ENCODE peak calls at places on chromosomes 13 and 19, in four cellular contexts. One of them, this sample, is unnamed.
A peak's percentile ranks its signal among the peaks of the same experiment; 100 is the strongest.

GRCh38 chr13:33519561-33520479 is 234.3 kb upstream of the STARD13 start:
- DNase-seq in HepG2: no peak
- DNase-seq in WTC11: no peak
- DNase-seq in K562: no peak
- DNase-seq in this sample: no peak

GRCh38 chr19:35736913-35737886 is 5.1 kb downstream of the IGFLR1 start:
- DNase-seq in WTC11: no peak
- DNase-seq in HepG2: no peak
- DNase-seq in K562: peak; percentile 31
- DNase-seq in this sample: no peak

GRCh38 chr19:54517483-54517882 is 14.9 kb downstream of the LAIR2 start:
- DNase-seq in K562: peak; percentile 82
- DNase-seq in WTC11: peak; percentile 63
- DNase-seq in HepG2: peak; percentile 52
- DNase-seq in this sample: peak; percentile 55

GRCh38 chr13:21058361-21058760 is 3.0 kb downstream of the LATS2 start:
- DNase-seq in K562: peak; percentile 6
- DNase-seq in HepG2: no peak
- DNase-seq in WTC11: no peak
- DNase-seq in this sample: no peak

GRCh38 chr19:36420961-36421748 is 2.7 kb upstream of the ZFP82 start:
- DNase-seq in WTC11: peak; percentile 67
- DNase-seq in HepG2: no peak
- DNase-seq in K562: peak; percentile 31
- DNase-seq in this sample: no peak

GRCh38 chr13:48783181-48783630 is 129.5 kb downstream of the CYSLTR2 start:
- DNase-seq in HepG2: peak; percentile 63
- DNase-seq in K562: peak; percentile 6
- DNase-seq in WTC11: no peak
- DNase-seq in this sample: no peak

GRCh38 chr13:98825659-98826058 is 73.2 kb upstream of the SLC15A1 start:
- DNase-seq in HepG2: no peak
- DNase-seq in WTC11: peak; percentile 28
- DNase-seq in K562: no peak
- DNase-seq in this sample: no peak

GRCh38 chr13:50149932-50150331 is 134.7 kb downstream of the KCNRG start:
- DNase-seq in K562: peak; percentile 58
- DNase-seq in HepG2: no peak
- DNase-seq in WTC11: no peak
- DNase-seq in this sample: no peak

GRCh38 chr13:51644649-51645048 is 60.4 kb downstream of the WDFY2 start:
- DNase-seq in K562: no peak
- DNase-seq in WTC11: no peak
- DNase-seq in HepG2: no peak
- DNase-seq in this sample: no peak

GRCh38 chr13:19586904-19587634 is 25.7 kb upstream of the TPTE2 start:
- DNase-seq in WTC11: no peak
- DNase-seq in HepG2: peak; percentile 65
- DNase-seq in K562: peak; percentile 51
- DNase-seq in this sample: no peak

GRCh38 chr19:17719730-17720486 is 628 bp downstream of the MAP1S start:
- DNase-seq in HepG2: no peak
- DNase-seq in K562: no peak
- DNase-seq in WTC11: no peak
- DNase-seq in this sample: no peak

GRCh38 chr13:21399741-21400140 is 59.4 kb downstream of the ZDHHC20 start:
- DNase-seq in HepG2: no peak
- DNase-seq in WTC11: no peak
- DNase-seq in K562: no peak
- DNase-seq in this sample: no peak

GRCh38 chr19:49593233-49594113 is 2.5 kb downstream of the PRR12 start:
- DNase-seq in K562: peak; percentile 98
- DNase-seq in WTC11: peak; percentile 98
- DNase-seq in HepG2: no peak
- DNase-seq in this sample: peak; percentile 98

GRCh38 chr13:28137556-28137955 is 789 bp upstream of the PAN3 start:
- DNase-seq in WTC11: no peak
- DNase-seq in HepG2: no peak
- DNase-seq in K562: no peak
- DNase-seq in this sample: no peak

GRCh38 chr13:48037346-48038173 is at the start of gene NUDT15:
- DNase-seq in K562: peak; percentile 97
- DNase-seq in HepG2: peak; percentile 92
- DNase-seq in WTC11: peak; percentile 95
- DNase-seq in this sample: peak; percentile 92

GRCh38 chr19:9883764-9884163 is 48.6 kb downstream of the PIN1 start:
- DNase-seq in K562: no peak
- DNase-seq in WTC11: no peak
- DNase-seq in HepG2: no peak
- DNase-seq in this sample: no peak

GRCh38 chr19:917323-918151 is at the start of gene KISS1R:
- DNase-seq in HepG2: peak; percentile 71
- DNase-seq in WTC11: peak; percentile 87
- DNase-seq in K562: peak; percentile 90
- DNase-seq in this sample: peak; percentile 46

GRCh38 chr19:16645140-16645539 is 14.8 kb downstream of the SMIM7 start:
- DNase-seq in K562: no peak
- DNase-seq in HepG2: no peak
- DNase-seq in WTC11: no peak
- DNase-seq in this sample: no peak

GRCh38 chr19:50276370-50277063 is 52.7 kb downstream of the KCNC3 start:
- DNase-seq in HepG2: no peak
- DNase-seq in K562: peak; percentile 24
- DNase-seq in WTC11: no peak
- DNase-seq in this sample: no peak

GRCh38 chr19:1683869-1684572 is 31.6 kb upstream of the TCF3 start:
- DNase-seq in WTC11: no peak
- DNase-seq in K562: no peak
- DNase-seq in HepG2: no peak
- DNase-seq in this sample: no peak

GRCh38 chr13:31204592-31204991 is 4.8 kb downstream of the B3GLCT start:
- DNase-seq in HepG2: peak; percentile 34
- DNase-seq in K562: peak; percentile 83
- DNase-seq in WTC11: no peak
- DNase-seq in this sample: no peak

GRCh38 chr19:6528544-6529121 is 2.2 kb upstream of the TNFSF9 start:
- DNase-seq in HepG2: peak; percentile 60
- DNase-seq in K562: peak; percentile 74
- DNase-seq in WTC11: peak; percentile 30
- DNase-seq in this sample: no peak

GRCh38 chr13:112974125-112974524 is 5.1 kb downstream of the MCF2L start:
- DNase-seq in HepG2: no peak
- DNase-seq in WTC11: no peak
- DNase-seq in K562: no peak
- DNase-seq in this sample: no peak

GRCh38 chr13:110444226-110444653 is 117.3 kb downstream of the RAB20 start:
- DNase-seq in HepG2: no peak
- DNase-seq in WTC11: no peak
- DNase-seq in K562: peak; percentile 15
- DNase-seq in this sample: no peak

GRCh38 chr13:95191821-95192220 is 109.4 kb downstream of the ABCC4 start:
- DNase-seq in HepG2: peak; percentile 41
- DNase-seq in K562: peak; percentile 82
- DNase-seq in WTC11: peak; percentile 93
- DNase-seq in this sample: peak; percentile 74

GRCh38 chr13:64925284-64925683 is 2304.9 kb downstream of the PCDH9 start:
- DNase-seq in WTC11: peak; percentile 54
- DNase-seq in HepG2: no peak
- DNase-seq in K562: no peak
- DNase-seq in this sample: no peak

GRCh38 chr19:3034845-3035541 is 5.9 kb upstream of the TLE2 start:
- DNase-seq in WTC11: no peak
- DNase-seq in K562: peak; percentile 47
- DNase-seq in HepG2: no peak
- DNase-seq in this sample: no peak

GRCh38 chr19:33698576-33699435 is 77.1 kb downstream of the CHST8 start:
- DNase-seq in HepG2: no peak
- DNase-seq in K562: no peak
- DNase-seq in WTC11: no peak
- DNase-seq in this sample: no peak

GRCh38 chr13:92224052-92224821 is 825.8 kb downstream of the GPC5 start:
- DNase-seq in HepG2: no peak
- DNase-seq in K562: peak; percentile 1
- DNase-seq in WTC11: no peak
- DNase-seq in this sample: no peak

GRCh38 chr13:75050419-75051066 is 431.4 kb downstream of the TBC1D4 start:
- DNase-seq in WTC11: no peak
- DNase-seq in HepG2: no peak
- DNase-seq in K562: no peak
- DNase-seq in this sample: no peak
- TF ChIP-seq ELF4 in WTC11: no peak
- TF ChIP-seq ELF4 in HepG2: no peak
- TF ChIP-seq ELF4 in K562: no peak
- TF ChIP-seq ELF4 in this sample: no peak

DNA sequence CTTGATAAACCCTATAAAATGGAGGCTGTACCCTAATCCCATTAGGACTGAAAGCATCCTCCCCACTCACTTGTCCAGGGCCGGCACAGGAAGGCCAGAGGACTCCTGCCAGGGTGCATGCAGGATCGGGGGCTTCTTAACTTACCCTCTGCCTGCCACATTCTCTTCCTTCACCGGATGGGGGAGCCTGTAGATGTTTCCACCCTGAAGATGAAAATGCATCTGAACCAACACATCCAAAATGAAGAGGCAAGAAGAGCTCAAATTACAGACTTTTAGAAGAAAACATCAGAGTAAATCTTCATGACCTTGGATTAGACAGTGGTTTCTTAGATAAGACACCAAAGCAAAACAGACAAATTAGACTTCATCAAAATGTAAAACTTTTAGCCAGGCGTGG is 25.9 kb upstream of the NAPA start:
- DNase-seq in HepG2: peak; percentile 31
- DNase-seq in WTC11: peak; percentile 36
- DNase-seq in K562: peak; percentile 37
- DNase-seq in this sample: peak; percentile 55
- TF ChIP-seq ELF4 in HepG2: no peak
- TF ChIP-seq ELF4 in WTC11: no peak
- TF ChIP-seq ELF4 in K562: no peak
- TF ChIP-seq ELF4 in this sample: no peak

GRCh38 chr13:76538004-76538403 is 348.2 kb downstream of the KCTD12 start:
- DNase-seq in K562: no peak
- DNase-seq in WTC11: no peak
- DNase-seq in HepG2: no peak
- DNase-seq in this sample: no peak
- TF ChIP-seq ELF4 in K562: no peak
- TF ChIP-seq ELF4 in WTC11: no peak
- TF ChIP-seq ELF4 in HepG2: no peak
- TF ChIP-seq ELF4 in this sample: no peak

DNA sequence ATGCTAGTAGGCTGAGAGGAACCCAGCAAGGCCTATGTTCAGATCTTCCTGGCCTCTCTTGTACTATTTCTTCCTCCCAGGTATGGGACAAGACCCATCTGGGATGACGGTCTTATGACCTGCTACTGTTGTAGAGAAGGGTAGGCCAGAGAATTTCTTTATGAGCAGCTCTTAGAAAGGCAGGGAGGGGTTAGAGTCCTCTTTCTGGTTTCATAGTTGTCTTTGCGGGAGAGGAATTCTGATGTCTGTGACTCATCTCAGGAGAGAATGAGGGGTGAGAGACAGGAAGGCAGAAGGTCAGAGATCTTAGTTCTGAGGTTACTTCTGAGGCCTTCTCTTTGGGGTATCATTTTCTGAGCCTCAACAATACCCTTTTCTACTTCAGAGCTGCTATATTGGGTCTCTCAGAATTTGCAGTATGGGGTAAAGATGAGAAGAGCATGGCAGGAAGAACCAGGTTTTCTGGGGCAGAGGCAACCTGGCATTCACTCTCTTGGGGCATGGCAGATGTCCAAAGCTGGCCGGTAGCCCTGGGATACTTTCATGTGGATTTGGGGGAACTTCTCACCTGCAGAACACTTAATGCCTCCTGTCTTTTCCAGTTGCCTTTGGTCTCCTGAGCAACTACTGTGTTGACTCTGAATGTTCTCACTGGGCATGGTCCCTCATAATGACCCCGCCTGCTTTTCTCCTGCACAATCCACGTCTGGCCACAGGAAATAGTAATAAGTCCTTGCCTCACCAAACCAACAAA is 154.4 kb downstream of the GGACT start:
- DNase-seq in K562: no peak
- DNase-seq in WTC11: no peak
- DNase-seq in HepG2: peak; percentile 20
- DNase-seq in this sample: no peak
- TF ChIP-seq ELF4 in K562: no peak
- TF ChIP-seq ELF4 in WTC11: no peak
- TF ChIP-seq ELF4 in HepG2: no peak
- TF ChIP-seq ELF4 in this sample: no peak

This sample was measured in HEK293T.